ENCODE peak calls at places on chromosome 7, in seven cellular contexts. K is HCT116; G is hypothalamus; S is T-helper 1 cell; P is GOT3; B is activated naive CD4-positive, alpha-beta T cell; Y is NCI-H1105. J is an unnamed sample.

GRCh38 chr7:8277394-8277982 is 15.5 kb upstream of the ICA1 start:
- DNase-seq in K (no peak), G (no peak), S (no peak), P (no peak), B (no peak), Y (no peak), J (no peak)

GRCh38 chr7:44637788-44638594 is 31.6 kb downstream of the OGDH start:
- DNase-seq in K (peak; percentile 91), G (no peak), S (peak; percentile 64), P (peak; percentile 38), B (peak; percentile 31), Y (no peak), J (peak; percentile 83)

GRCh38 chr7:30841801-30842541 is 69.7 kb upstream of the AQP1 start:
- DNase-seq in K (no peak), G (no peak), S (no peak), P (no peak), B (no peak), Y (no peak), J (no peak)

GRCh38 chr7:134441264-134441663 is 17.6 kb downstream of the AKR1B1 start:
- DNase-seq in K (no peak), G (no peak), S (no peak), P (no peak), B (no peak), Y (no peak), J (no peak)

GRCh38 chr7:116177009-116177408 is 33.3 kb upstream of the TES start:
- DNase-seq in K (no peak), G (no peak), S (no peak), P (no peak), B (no peak), Y (no peak), J (no peak)

GRCh38 chr7:117323877-117324699 is 1.2 kb upstream of the WNT2 start:
- DNase-seq in K (no peak), G (no peak), S (no peak), P (no peak), B (no peak), Y (peak; percentile 20), J (no peak)

GRCh38 chr7:12674861-12675260 is 12.6 kb upstream of the ARL4A start:
- DNase-seq in K (no peak), G (no peak), S (peak; percentile 38), P (no peak), B (no peak), Y (no peak), J (peak; percentile 45)

GRCh38 chr7:48637382-48637781 is 287.0 kb upstream of the CDC14C start:
- DNase-seq in K (no peak), G (no peak), S (no peak), P (no peak), B (no peak), Y (no peak), J (no peak)

GRCh38 chr7:92276486-92276885 is 30.7 kb downstream of the ANKIB1 start:
- DNase-seq in K (no peak), G (no peak), S (no peak), P (no peak), B (no peak), Y (no peak), J (no peak)

GRCh38 chr7:51270965-51271364 is 45.6 kb downstream of the COBL start:
- DNase-seq in K (no peak), G (no peak), S (no peak), P (no peak), B (no peak), Y (no peak), J (no peak)

GRCh38 chr7:66413379-66414114 is 208.4 kb downstream of the TPST1 start:
- DNase-seq in K (no peak), G (peak; percentile 73), S (peak; percentile 75), P (no peak), B (peak; percentile 70), Y (peak; percentile 94), J (peak; percentile 84)

GRCh38 chr7:111184960-111185359 is 94.0 kb downstream of the LRRN3 start:
- DNase-seq in K (no peak), G (no peak), S (no peak), P (no peak), B (no peak), Y (no peak), J (no peak)

GRCh38 chr7:74405191-74405898 is 48.4 kb upstream of the GTF2IRD1 start:
- DNase-seq in K (no peak), G (no peak), S (no peak), P (no peak), B (no peak), Y (peak; percentile 79), J (no peak)

GRCh38 chr7:29126804-29127203 is 19.5 kb downstream of the CPVL start:
- DNase-seq in K (no peak), G (no peak), S (no peak), P (no peak), B (no peak), Y (no peak), J (no peak)

GRCh38 chr7:147775564-147775963 is 815.0 kb upstream of the C7orf33 start:
- DNase-seq in K (no peak), G (no peak), S (no peak), P (no peak), B (no peak), Y (no peak), J (no peak)

GRCh38 chr7:82985144-82985802 is 177.4 kb downstream of the PCLO start:
- DNase-seq in K (no peak), G (no peak), S (no peak), P (no peak), B (no peak), Y (peak; percentile 7), J (no peak)

GRCh38 chr7:121019018-121019417 is 30.5 kb downstream of the CPED1 start:
- DNase-seq in K (no peak), G (no peak), S (no peak), P (no peak), B (no peak), Y (no peak), J (no peak)

J was measured in SW 1271.